ENCODE peak calls at places on chromosomes 6 and 20, in eight cellular contexts. B is effector memory CD4-positive, alpha-beta T cell; V is A673; F is BJ; Q is lung; E is heart left ventricle; X is cardiac muscle cell; L is CD4-positive, CD25-positive, alpha-beta regulatory T cell. W is an unnamed sample. For H3K36me3, the result is how much of the 10 kb centered on the place peaks cover.

GRCh38 chr6:81130071-81130470 is 622.4 kb downstream of the TENT5A start:
- DNase-seq in X (no peak), F (no peak), E (no peak), V (no peak), Q (no peak), L (no peak), B (no peak), W (no peak)

GRCh38 chr6:78863576-78863975 is 3.8 kb upstream of the IRAK1BP1 start:
- DNase-seq in X (no peak), Q (no peak), L (no peak), V (no peak), E (no peak), B (no peak), F (no peak), W (no peak)

GRCh38 chr20:32018269-32019155 is 8.3 kb downstream of the CCM2L start:
- DNase-seq in F (no peak), V (peak), E (peak), Q (peak), X (peak), L (peak), B (peak), W (peak)

GRCh38 chr6:64085126-64085525 is 449.5 kb downstream of the PHF3 start:
- DNase-seq in V (no peak), F (no peak), B (no peak), E (no peak), L (no peak), Q (no peak), X (no peak), W (no peak)

GRCh38 chr6:170125447-170126300 is 165.2 kb downstream of the DLL1 start:
- DNase-seq in F (no peak), X (no peak), B (no peak), E (no peak), Q (no peak), L (no peak), V (no peak), W (no peak)

GRCh38 chr6:19731286-19731685 is 105.9 kb upstream of the ID4 start:
- DNase-seq in B (no peak), V (no peak), X (no peak), E (no peak), F (peak), L (no peak), Q (no peak), W (no peak)

GRCh38 chr6:1787894-1788293 is 178.2 kb downstream of the FOXC1 start:
- DNase-seq in L (no peak), F (no peak), B (no peak), E (no peak), V (no peak), Q (no peak), X (no peak), W (no peak)

GRCh38 chr6:41939848-41940758 is 1.5 kb downstream of the CCND3 start:
- DNase-seq in V (no peak), B (no peak), X (no peak), L (peak), E (no peak), Q (peak), F (no peak), W (peak)

GRCh38 chr20:39089029-39089428 is 126.9 kb downstream of the DHX35 start:
- DNase-seq in F (no peak), V (no peak), L (no peak), E (no peak), B (no peak), X (no peak), Q (no peak), W (no peak)

GRCh38 chr6:166258854-166259276 is 49.3 kb downstream of the PRR18 start:
- DNase-seq in V (no peak), B (peak), F (no peak), E (no peak), L (peak), Q (peak), X (no peak), W (no peak)

GRCh38 chr6:3749390-3749978 is 2.0 kb downstream of the PXDC1 start:
- DNase-seq in L (no peak), F (no peak), B (no peak), Q (peak), X (no peak), E (peak), V (no peak), W (no peak)

GRCh38 chr6:3748208-3748701 is 3.3 kb downstream of the PXDC1 start:
- DNase-seq in V (peak), F (peak), L (no peak), Q (peak), B (no peak), X (peak), E (no peak), W (peak)

GRCh38 chr6:3750324-3751018 is 1.0 kb downstream of the PXDC1 start:
- DNase-seq in B (no peak), X (peak), V (peak), F (no peak), Q (peak), E (peak), L (no peak), W (peak)

GRCh38 chr6:3749991-3750323 is 1.6 kb downstream of the PXDC1 start:
- DNase-seq in E (peak), L (no peak), V (peak), F (peak), B (no peak), Q (peak), X (no peak), W (no peak)

DNA sequence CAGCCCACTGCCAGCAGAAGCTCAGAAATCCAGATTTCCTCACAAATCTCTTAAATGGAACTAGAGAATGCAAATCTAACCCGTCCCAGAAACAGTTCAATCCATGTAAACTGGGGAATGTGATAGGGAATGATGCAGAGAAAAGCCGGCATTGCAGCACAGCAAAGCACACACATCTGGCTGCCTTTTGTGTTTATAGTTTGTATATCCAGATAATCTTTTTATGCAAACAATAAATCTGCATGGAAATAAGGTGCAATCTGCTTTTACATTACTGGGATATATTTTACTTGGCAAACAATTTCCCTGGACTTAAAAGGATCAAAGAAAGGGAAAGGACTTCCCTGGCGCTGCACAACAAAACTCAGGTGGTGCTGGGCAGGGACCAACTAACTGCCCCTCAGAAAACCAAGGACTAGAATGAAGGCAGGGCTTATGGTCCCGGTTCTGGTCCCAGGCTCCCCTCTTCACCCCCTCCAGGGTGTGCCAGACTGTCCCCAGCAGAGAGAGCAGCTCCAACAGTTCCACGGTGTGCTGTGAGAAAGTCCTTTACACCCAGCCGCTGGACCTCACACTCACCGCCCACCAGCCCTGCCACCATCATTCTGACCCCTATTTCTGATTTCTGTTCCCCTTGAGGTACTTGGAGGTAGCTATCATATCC is 2.7 kb downstream of the PXDC1 start:
- DNase-seq in E (no peak), V (no peak), Q (no peak), F (no peak), X (no peak), B (no peak), L (no peak), W (no peak)
- H3K4me3 ChIP-seq in E (peak), V (no peak), Q (no peak), F (peak), X (no peak), B (no peak), L (no peak), W (no peak)

GRCh38 chr6:121441477-121441876 is 6.0 kb downstream of the GJA1 start:
- DNase-seq in B (no peak), V (no peak), Q (no peak), F (no peak), X (no peak), E (no peak), L (no peak), W (no peak)
- H3K36me3 ChIP-seq in B (under half), V (under half), Q (under half), F (under half), X (under half), E (under half), L (under half), W (under half)

DNA sequence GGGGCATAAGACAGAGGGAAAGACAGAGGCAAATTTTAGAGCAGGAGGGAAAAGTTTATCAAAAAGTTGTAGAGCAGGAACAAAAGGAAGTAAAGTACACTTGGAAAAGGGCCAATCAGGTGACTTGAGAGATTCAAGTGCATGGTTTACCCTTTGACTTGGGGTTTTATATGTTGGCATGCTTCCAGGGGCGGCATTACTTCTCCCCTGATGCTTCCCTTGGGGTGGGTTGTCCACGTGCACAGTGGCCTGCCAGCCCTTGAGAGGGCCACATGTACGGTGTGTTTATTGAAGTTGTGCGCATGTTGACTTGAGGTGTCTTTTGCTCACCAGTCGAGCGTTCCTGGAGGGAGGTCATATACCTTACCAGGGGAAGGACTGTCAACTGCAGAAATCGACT is 259.5 kb upstream of the JARID2 start:
- DNase-seq in V (no peak), X (no peak), E (no peak), B (no peak), L (no peak), Q (no peak), F (no peak), W (no peak)
- H3K4me3 ChIP-seq in V (no peak), X (no peak), E (no peak), B (no peak), L (no peak), Q (no peak), F (no peak), W (no peak)

GRCh38 chr6:111354751-111355150 is 128.3 kb downstream of the REV3L start:
- DNase-seq in B (no peak), F (no peak), X (no peak), E (no peak), Q (no peak), V (no peak), L (no peak), W (no peak)
- H3K36me3 ChIP-seq in B (under half), F (under half), X (under half), E (half or more), Q (under half), V (under half), L (half or more), W (under half)

GRCh38 chr20:13749811-13750210 is 34.9 kb downstream of the ESF1 start:
- DNase-seq in V (no peak), F (no peak), X (no peak), L (no peak), Q (no peak), B (no peak), E (no peak), W (no peak)
- H3K4me3 ChIP-seq in V (no peak), F (no peak), X (no peak), L (no peak), Q (no peak), B (no peak), E (no peak), W (no peak)

GRCh38 chr6:164109770-164110140 is 695.2 kb downstream of the QKI start:
- DNase-seq in F (no peak), B (no peak), Q (no peak), X (no peak), E (peak), L (no peak), V (peak), W (peak)

GRCh38 chr6:164108092-164108491 is 693.6 kb downstream of the QKI start:
- DNase-seq in B (no peak), L (no peak), X (no peak), F (no peak), V (no peak), Q (no peak), E (no peak), W (no peak)

GRCh38 chr6:164107297-164107995 is 692.9 kb downstream of the QKI start:
- DNase-seq in Q (no peak), F (no peak), V (peak), L (no peak), E (no peak), X (no peak), B (no peak), W (no peak)

GRCh38 chr6:164106345-164106769 is 691.8 kb downstream of the QKI start:
- DNase-seq in V (peak), X (peak), B (no peak), L (no peak), E (no peak), F (no peak), Q (no peak), W (peak)

DNA sequence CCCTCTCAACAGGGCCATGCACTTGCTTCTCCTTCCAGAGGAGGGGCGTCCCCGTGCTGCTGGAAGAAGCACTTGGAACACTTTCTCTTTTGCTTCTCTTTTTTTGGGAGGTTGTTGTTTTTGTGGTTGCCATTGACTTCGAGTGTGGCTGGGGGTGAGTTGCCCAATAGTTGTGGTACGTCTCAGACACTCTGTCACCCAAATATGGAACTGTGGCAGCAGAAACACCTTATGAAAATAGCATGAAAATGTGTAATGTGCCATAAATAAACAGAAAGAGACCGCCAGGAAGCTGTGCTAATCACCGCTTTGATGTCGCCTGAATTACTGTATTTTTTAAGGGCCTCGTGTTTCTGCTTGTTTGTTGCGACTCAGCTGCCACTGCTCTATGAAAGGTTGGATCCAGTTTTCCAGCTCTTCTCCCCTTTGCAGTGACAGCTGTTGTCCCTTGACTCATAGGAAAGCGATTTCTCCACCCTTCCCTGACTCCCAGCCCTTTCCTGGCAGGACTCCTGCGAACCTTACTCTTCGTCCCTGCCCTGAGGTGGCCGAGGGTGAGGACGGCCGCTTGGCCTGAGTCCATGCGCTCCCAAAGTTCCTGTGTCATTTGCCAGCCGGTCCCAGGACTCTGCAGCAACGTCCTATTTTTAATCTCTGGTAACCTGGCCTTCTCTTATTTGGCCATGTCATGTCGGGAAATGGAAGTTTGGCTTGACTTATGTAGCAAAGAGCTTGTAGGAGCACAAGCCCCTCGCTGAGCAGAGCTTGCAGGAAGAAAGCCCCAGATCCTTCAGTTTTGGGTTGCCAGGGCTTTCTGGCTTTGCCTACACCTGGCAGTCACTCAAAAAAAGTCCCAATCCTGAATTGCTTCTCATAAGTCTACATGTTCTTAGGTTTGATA is 694.6 kb downstream of the QKI start:
- DNase-seq in B (no peak), E (peak), Q (peak), V (no peak), F (no peak), L (no peak), X (no peak), W (no peak)
- H3K36me3 ChIP-seq in B (under half), E (under half), Q (under half), V (under half), F (under half), L (under half), X (under half), W (under half)

GRCh38 chr6:131001113-131001776 is 61.8 kb downstream of the EPB41L2 start:
- DNase-seq in X (peak), L (no peak), B (no peak), V (no peak), Q (no peak), E (no peak), F (no peak), W (no peak)

GRCh38 chr6:131004387-131004755 is 58.7 kb downstream of the EPB41L2 start:
- DNase-seq in V (no peak), E (no peak), Q (no peak), L (no peak), B (no peak), F (no peak), X (no peak), W (no peak)

GRCh38 chr6:131000544-131000943 is 62.5 kb downstream of the EPB41L2 start:
- DNase-seq in B (no peak), Q (no peak), E (no peak), L (no peak), V (no peak), X (no peak), F (no peak), W (no peak)

GRCh38 chr6:131001945-131002661 is 60.9 kb downstream of the EPB41L2 start:
- DNase-seq in F (no peak), E (no peak), X (no peak), B (no peak), V (no peak), Q (no peak), L (no peak), W (no peak)

GRCh38 chr6:131003419-131004386 is 59.3 kb downstream of the EPB41L2 start:
- DNase-seq in L (no peak), Q (no peak), B (no peak), V (no peak), X (no peak), F (no peak), E (no peak), W (peak)
- H3K4me3 ChIP-seq in L (no peak), Q (no peak), B (no peak), V (no peak), X (no peak), F (no peak), E (no peak), W (no peak)

GRCh38 chr20:38031957-38032356 is 1.3 kb downstream of the TTI1 start:
- DNase-seq in L (no peak), E (no peak), X (no peak), V (no peak), F (no peak), B (no peak), Q (no peak), W (no peak)
- H3K36me3 ChIP-seq in L (under half), E (under half), X (under half), V (under half), F (under half), B (under half), Q (under half), W (under half)